ENCODE peak calls at places on chromosomes 11 and 22, in eight cellular contexts. K, Q, G, F, R, L, A and U are unnamed samples.

GRCh38 chr11:102927624-102927990 is 27.9 kb downstream of the MMP13 start:
- DNase-seq in K (no peak), R (no peak), Q (no peak), L (no peak), A (no peak), G (no peak), F (no peak), U (no peak)

GRCh38 chr11:134034496-134035381 is 34.1 kb upstream of the JAM3 start:
- DNase-seq in R (no peak), F (peak), G (no peak), Q (peak), K (no peak), A (no peak), L (peak), U (no peak)

GRCh38 chr11:133323354-133323753 is 208.9 kb downstream of the OPCML start:
- DNase-seq in F (no peak), A (no peak), L (no peak), R (no peak), Q (no peak), G (no peak), K (no peak), U (no peak)

GRCh38 chr11:92797874-92798273 is 171.6 kb upstream of the MTNR1B start:
- DNase-seq in A (no peak), R (no peak), K (no peak), L (no peak), Q (no peak), G (no peak), F (no peak), U (no peak)

GRCh38 chr22:50148991-50149721 is 21.4 kb upstream of the PANX2 start:
- DNase-seq in F (peak), K (no peak), R (peak), G (no peak), A (peak), L (peak), Q (peak), U (peak)

GRCh38 chr11:120343429-120343828 is 7.2 kb downstream of the ARHGEF12 start:
- DNase-seq in A (no peak), F (no peak), Q (no peak), G (no peak), L (no peak), R (peak), K (no peak), U (no peak)

GRCh38 chr22:44337658-44338004 is 24.9 kb upstream of the SHISAL1 start:
- DNase-seq in A (peak), F (no peak), G (peak), L (no peak), K (no peak), Q (peak), R (no peak), U (no peak)

GRCh38 chr11:78139422-78140391 is at the start of gene ALG8:
- DNase-seq in Q (peak), A (peak), R (peak), F (peak), L (peak), G (peak), K (peak), U (peak)

GRCh38 chr11:10155793-10156490 is 138.1 kb downstream of the SBF2 start:
- DNase-seq in Q (no peak), R (no peak), A (peak), L (peak), G (no peak), K (no peak), F (no peak), U (no peak)

GRCh38 chr11:13685461-13686108 is 17.1 kb downstream of the FAR1 start:
- DNase-seq in R (no peak), L (no peak), K (no peak), Q (no peak), G (no peak), F (no peak), A (no peak), U (no peak)

GRCh38 chr22:36325163-36326031 is 62.4 kb downstream of the MYH9 start:
- DNase-seq in Q (peak), G (no peak), F (no peak), K (no peak), L (peak), A (no peak), R (no peak), U (no peak)

GRCh38 chr11:109390752-109391151 is 31.2 kb upstream of the C11orf87 start:
- DNase-seq in G (no peak), A (no peak), K (no peak), Q (no peak), L (no peak), F (no peak), R (no peak), U (no peak)

GRCh38 chr11:12276356-12276755 is 101.0 kb upstream of the PARVA start:
- DNase-seq in Q (no peak), G (no peak), R (no peak), K (no peak), F (no peak), L (no peak), A (peak), U (no peak)

GRCh38 chr11:95365346-95365745 is 134.3 kb upstream of the SESN3 start:
- DNase-seq in F (no peak), R (no peak), A (no peak), G (no peak), L (no peak), Q (no peak), K (no peak), U (no peak)

GRCh38 chr11:37264060-37264459 is 666.0 kb upstream of the RAG2 start:
- DNase-seq in G (no peak), Q (no peak), A (no peak), R (no peak), F (no peak), K (no peak), L (no peak), U (no peak)

GRCh38 chr11:128660957-128661356 is 32.9 kb upstream of the FLI1 start:
- DNase-seq in R (no peak), A (no peak), F (no peak), L (no peak), K (no peak), Q (no peak), G (no peak), U (no peak)

GRCh38 chr11:112524808-112525207 is 264.1 kb upstream of the PLET1 start:
- DNase-seq in K (no peak), A (no peak), R (no peak), L (peak), Q (no peak), G (no peak), F (no peak), U (no peak)

GRCh38 chr11:36300651-36301050 is 4.6 kb downstream of the PRR5L start:
- DNase-seq in G (no peak), K (no peak), Q (no peak), A (no peak), F (no peak), R (no peak), L (peak), U (no peak)

GRCh38 chr11:18452927-18453326 is 2.7 kb upstream of the LDHAL6A start:
- DNase-seq in R (no peak), F (no peak), G (no peak), A (no peak), L (no peak), K (no peak), Q (peak), U (no peak)

GRCh38 chr22:49367016-49367697 is 460.5 kb downstream of the BRD1 start:
- DNase-seq in F (no peak), A (no peak), Q (no peak), K (no peak), L (no peak), G (no peak), R (no peak), U (no peak)

GRCh38 chr22:46672731-46673130 is 52.5 kb downstream of the GRAMD4 start:
- DNase-seq in K (no peak), R (no peak), Q (no peak), G (no peak), A (no peak), F (no peak), L (no peak), U (no peak)

GRCh38 chr22:19176175-19176630 is 2.3 kb downstream of the SLC25A1 start:
- DNase-seq in L (no peak), F (no peak), K (no peak), R (no peak), Q (no peak), G (no peak), A (no peak), U (peak)

GRCh38 chr22:48722661-48723060 is 1105.0 kb downstream of the BRD1 start:
- DNase-seq in R (no peak), K (no peak), A (no peak), Q (no peak), F (no peak), G (no peak), L (no peak), U (no peak)

GRCh38 chr11:64878223-64878493 is 263 bp downstream of the EHD1 start:
- DNase-seq in F (no peak), G (no peak), A (no peak), Q (no peak), R (no peak), K (no peak), L (no peak), U (no peak)

GRCh38 chr11:64879226-64879900 is 942 bp upstream of the EHD1 start:
- DNase-seq in Q (no peak), F (no peak), R (no peak), K (no peak), A (no peak), L (no peak), G (no peak), U (no peak)

GRCh38 chr11:64877390-64878222 is 815 bp downstream of the EHD1 start:
- DNase-seq in A (no peak), R (no peak), F (no peak), Q (no peak), L (no peak), G (no peak), K (no peak), U (no peak)

GRCh38 chr11:64880240-64881001 is 2.0 kb upstream of the EHD1 start:
- DNase-seq in L (no peak), K (no peak), Q (no peak), R (no peak), A (no peak), F (no peak), G (no peak), U (no peak)

GRCh38 chr11:64878494-64879225 is at the start of gene EHD1:
- DNase-seq in Q (peak), A (peak), R (peak), K (peak), L (peak), F (peak), G (peak), U (peak)
- TF ChIP-seq CTCF in Q (peak), A (peak), R (peak), K (peak), L (peak), F (peak), G (peak), U (peak)

GRCh38 chr11:111512296-111513239 is at the start of gene BTG4:
- DNase-seq in R (peak), F (peak), K (no peak), Q (no peak), L (no peak), A (peak), G (no peak), U (peak)
- TF ChIP-seq CTCF in R (no peak), F (no peak), K (no peak), Q (peak), L (no peak), A (peak), G (peak), U (no peak)

DNA sequence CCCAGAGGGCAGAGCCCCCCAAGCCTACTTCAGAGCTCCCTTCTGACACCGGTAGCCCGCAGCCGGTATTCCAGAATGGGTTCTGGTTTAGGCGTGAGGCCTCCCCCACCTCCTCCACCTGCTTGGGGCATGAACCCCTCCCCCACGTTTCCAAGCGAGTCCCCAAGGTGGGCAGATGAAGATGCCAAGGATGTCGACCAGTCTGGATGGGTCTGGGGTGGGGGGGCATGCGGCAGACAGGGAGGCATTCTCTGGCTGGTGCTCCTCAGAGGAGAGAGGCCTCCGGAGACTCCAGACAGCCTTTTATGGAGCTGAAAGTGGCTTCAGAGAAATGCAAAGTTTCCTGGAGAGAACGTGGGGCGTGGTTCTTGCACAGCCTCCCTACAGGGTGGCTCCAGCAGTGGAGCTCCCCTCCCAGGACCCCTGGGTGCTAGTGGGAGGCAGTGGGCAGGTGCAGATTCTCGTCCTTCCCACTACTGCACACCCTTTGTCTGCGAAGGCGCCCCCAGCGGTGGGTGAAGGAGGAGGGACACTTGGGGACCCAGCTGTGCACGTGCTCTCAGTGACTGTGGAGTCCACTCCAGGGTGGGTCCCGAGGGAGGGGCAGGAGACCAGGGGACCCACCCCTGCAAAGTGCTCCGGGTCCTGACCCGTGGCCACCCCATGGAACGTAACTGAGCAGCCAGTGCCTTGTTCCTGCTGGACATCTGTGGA is 4.2 kb downstream of the CCND1 start:
- DNase-seq in L (no peak), G (no peak), F (no peak), Q (no peak), A (peak), K (no peak), R (no peak), U (no peak)
- TF ChIP-seq CTCF in L (no peak), G (no peak), F (no peak), Q (no peak), A (peak), K (no peak), R (no peak), U (no peak)

GRCh38 chr22:30542811-30543188 is 3.7 kb downstream of the SEC14L6 start:
- DNase-seq in A (no peak), K (no peak), F (no peak), R (no peak), Q (no peak), L (no peak), G (no peak), U (no peak)

GRCh38 chr22:30538280-30538679 is 8.3 kb downstream of the SEC14L6 start:
- DNase-seq in R (no peak), K (peak), L (no peak), F (no peak), A (no peak), G (no peak), Q (peak), U (no peak)

GRCh38 chr22:30546616-30547015 is at the start of gene SEC14L6:
- DNase-seq in G (no peak), A (no peak), L (no peak), K (no peak), R (no peak), F (no peak), Q (no peak), U (no peak)

GRCh38 chr22:30539368-30539767 is 7.2 kb downstream of the SEC14L6 start:
- DNase-seq in Q (no peak), L (no peak), A (no peak), G (no peak), R (no peak), K (no peak), F (no peak), U (no peak)

GRCh38 chr22:30541979-30542810 is 4.3 kb downstream of the SEC14L6 start:
- DNase-seq in A (peak), Q (no peak), F (no peak), R (no peak), G (no peak), L (peak), K (no peak), U (peak)
- TF ChIP-seq CTCF in A (no peak), Q (no peak), F (no peak), R (no peak), G (no peak), L (no peak), K (no peak), U (no peak)

GRCh38 chr11:123247498-123247799 is 52.4 kb upstream of the CLMP start:
- DNase-seq in Q (no peak), G (no peak), K (no peak), L (no peak), A (no peak), F (no peak), R (no peak), U (no peak)
- TF ChIP-seq CTCF in Q (peak), G (no peak), K (no peak), L (no peak), A (no peak), F (no peak), R (no peak), U (no peak)

GRCh38 chr11:8765294-8765693 is 82.7 kb downstream of the RPL27A start:
- DNase-seq in L (peak), Q (peak), G (peak), F (no peak), R (no peak), K (no peak), A (no peak), U (no peak)

GRCh38 chr11:8767466-8768142 is 85.0 kb downstream of the RPL27A start:
- DNase-seq in L (no peak), G (no peak), Q (peak), K (no peak), A (no peak), F (no peak), R (no peak), U (no peak)

GRCh38 chr11:8766043-8766992 is 83.7 kb downstream of the RPL27A start:
- DNase-seq in F (no peak), A (peak), G (no peak), R (no peak), Q (peak), L (no peak), K (no peak), U (no peak)

GRCh38 chr11:8766993-8767374 is 84.4 kb downstream of the RPL27A start:
- DNase-seq in Q (no peak), L (no peak), A (no peak), G (no peak), K (no peak), R (no peak), F (no peak), U (no peak)

GRCh38 chr11:8768625-8769333 is 86.2 kb downstream of the RPL27A start:
- DNase-seq in K (no peak), Q (peak), A (no peak), F (no peak), L (peak), R (no peak), G (no peak), U (no peak)
- TF ChIP-seq CTCF in K (peak), Q (peak), A (peak), F (no peak), L (peak), R (no peak), G (peak), U (no peak)

GRCh38 chr11:19738124-19738523 is 25.5 kb downstream of the NAV2 start:
- DNase-seq in Q (no peak), A (no peak), F (no peak), K (peak), L (no peak), G (no peak), R (no peak), U (no peak)

GRCh38 chr11:19740586-19740985 is 27.9 kb downstream of the NAV2 start:
- DNase-seq in G (no peak), R (no peak), Q (no peak), K (no peak), F (no peak), A (no peak), L (no peak), U (no peak)

GRCh38 chr11:19742595-19743292 is 30.1 kb downstream of the NAV2 start:
- DNase-seq in G (peak), F (peak), R (peak), L (peak), A (peak), Q (peak), K (peak), U (peak)

GRCh38 chr11:19737575-19737974 is 24.9 kb downstream of the NAV2 start:
- DNase-seq in F (no peak), G (no peak), Q (no peak), A (no peak), L (no peak), K (no peak), R (no peak), U (no peak)

GRCh38 chr11:19739872-19740271 is 27.2 kb downstream of the NAV2 start:
- DNase-seq in R (no peak), L (no peak), F (no peak), Q (no peak), A (peak), K (no peak), G (no peak), U (peak)
- TF ChIP-seq CTCF in R (no peak), L (peak), F (no peak), Q (peak), A (peak), K (peak), G (peak), U (peak)

GRCh38 chr11:122108828-122109227 is 7.2 kb downstream of the BLID start:
- DNase-seq in Q (no peak), K (no peak), L (no peak), G (no peak), A (no peak), R (no peak), F (no peak), U (no peak)

GRCh38 chr11:122107045-122107444 is 9.0 kb downstream of the BLID start:
- DNase-seq in Q (no peak), A (no peak), K (no peak), R (no peak), F (no peak), G (no peak), L (no peak), U (no peak)

GRCh38 chr11:122107566-122107965 is 8.4 kb downstream of the BLID start:
- DNase-seq in L (no peak), R (no peak), F (no peak), A (no peak), Q (no peak), G (no peak), K (no peak), U (no peak)

GRCh38 chr11:122109932-122110331 is 6.1 kb downstream of the BLID start:
- DNase-seq in L (no peak), G (no peak), F (no peak), K (no peak), R (no peak), A (no peak), Q (no peak), U (no peak)

DNA sequence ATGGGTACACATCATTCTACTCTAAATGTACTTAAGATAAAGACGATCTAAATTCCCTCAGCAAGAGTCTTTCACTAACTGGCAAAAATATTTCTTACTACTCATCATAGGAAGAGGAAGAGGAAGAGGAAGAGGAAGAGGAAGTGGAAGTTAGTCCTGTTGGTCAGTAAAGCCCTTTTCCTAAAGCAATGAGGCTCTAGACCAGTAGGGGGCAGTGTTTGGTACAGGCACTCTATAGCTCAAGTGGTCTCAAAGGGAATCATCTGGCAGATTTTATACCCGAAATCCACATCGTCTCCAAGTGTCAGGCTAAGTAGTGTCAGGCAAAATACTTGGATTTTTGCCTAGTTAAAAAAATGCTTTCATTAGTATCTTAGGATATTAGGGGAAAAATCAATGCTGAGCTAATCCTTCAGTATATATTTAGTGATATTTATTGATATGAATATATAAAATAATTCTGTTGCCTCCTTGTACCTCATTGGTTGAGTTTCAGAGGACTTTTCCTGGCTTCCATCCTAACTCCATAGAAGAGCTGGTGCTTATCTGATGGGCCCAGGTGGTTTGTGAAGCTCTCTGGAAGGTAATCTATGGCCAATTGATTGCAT is 7.7 kb downstream of the BLID start:
- DNase-seq in G (no peak), A (peak), R (no peak), F (no peak), Q (peak), L (peak), K (no peak), U (peak)
- TF ChIP-seq CTCF in G (peak), A (peak), R (peak), F (no peak), Q (peak), L (peak), K (peak), U (peak)

DNA sequence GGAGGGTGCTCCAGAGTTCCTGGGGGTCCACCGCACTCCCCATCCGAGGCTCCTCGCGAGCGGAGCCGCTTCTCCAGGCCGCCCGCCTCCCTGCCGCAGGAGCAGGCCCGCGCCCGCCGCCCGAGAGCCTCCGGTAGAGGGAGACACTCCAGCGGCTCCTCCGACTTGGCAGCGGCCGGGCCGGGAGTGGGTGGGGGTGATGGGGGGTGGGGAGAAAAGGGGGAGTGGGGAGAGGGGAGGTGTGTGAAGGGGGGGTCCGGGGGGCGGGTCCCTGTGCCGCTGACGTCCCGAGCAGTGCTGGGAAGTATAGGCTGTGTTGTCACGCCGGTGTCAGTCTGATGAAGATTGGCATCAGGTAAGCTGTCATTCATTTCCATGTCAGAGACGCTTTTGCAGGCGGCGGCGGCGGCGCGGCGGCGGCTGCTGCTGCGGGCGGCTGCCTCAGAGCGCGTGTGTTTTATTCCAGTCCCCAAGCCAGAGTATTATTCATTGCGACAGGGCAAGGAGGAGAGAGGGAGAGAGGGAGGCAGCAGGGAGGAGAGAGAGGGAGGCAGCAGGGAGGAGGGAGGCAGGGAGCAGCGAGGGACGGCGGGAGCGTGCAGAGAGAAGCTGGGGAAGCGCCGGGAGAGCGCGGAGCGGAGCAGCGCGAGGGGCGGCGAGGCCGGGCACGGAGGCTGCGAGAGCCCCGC is at the start of gene PKNOX2:
- DNase-seq in A (peak), F (peak), G (no peak), K (no peak), L (peak), Q (peak), R (peak), U (peak)
- TF ChIP-seq CTCF in A (peak), F (peak), G (peak), K (peak), L (peak), Q (peak), R (peak), U (peak)